ENCODE peak calls at places on chromosomes 1 and 21, in four cellular contexts. One of them, this sample, is unnamed.

GRCh38 chr1:226548281-226549093 is at the start of gene STUM:
- DNase-seq in IMR-90: peak
- DNase-seq in H1: peak
- DNase-seq in mesendoderm: peak
- DNase-seq in this sample: peak

GRCh38 chr1:220680085-220680687 is 10.0 kb upstream of the C1orf115 start:
- DNase-seq in H1: no peak
- DNase-seq in IMR-90: peak
- DNase-seq in mesendoderm: peak
- DNase-seq in this sample: no peak

GRCh38 chr1:35539824-35540261 is 17.4 kb downstream of the KIAA0319L start:
- DNase-seq in IMR-90: peak
- DNase-seq in H1: no peak
- DNase-seq in mesendoderm: no peak
- DNase-seq in this sample: no peak

GRCh38 chr1:160081261-160081936 is at the start of gene KCNJ9:
- DNase-seq in H1: no peak
- DNase-seq in IMR-90: no peak
- DNase-seq in mesendoderm: peak
- DNase-seq in this sample: no peak

GRCh38 chr1:18927654-18928272 is 25.4 kb upstream of the ALDH4A1 start:
- DNase-seq in mesendoderm: no peak
- DNase-seq in H1: no peak
- DNase-seq in IMR-90: peak
- DNase-seq in this sample: no peak

GRCh38 chr1:180560200-180560867 is 1.6 kb downstream of the OVAAL start:
- DNase-seq in H1: no peak
- DNase-seq in IMR-90: no peak
- DNase-seq in mesendoderm: no peak
- DNase-seq in this sample: no peak

GRCh38 chr1:245877976-245878375 is 629.1 kb downstream of the SMYD3 start:
- DNase-seq in IMR-90: no peak
- DNase-seq in mesendoderm: no peak
- DNase-seq in H1: no peak
- DNase-seq in this sample: no peak

GRCh38 chr1:244705268-244706234 is 52.6 kb downstream of the DESI2 start:
- DNase-seq in mesendoderm: no peak
- DNase-seq in H1: no peak
- DNase-seq in IMR-90: no peak
- DNase-seq in this sample: no peak

GRCh38 chr21:44345495-44345894 is 6.3 kb upstream of the CFAP410 start:
- DNase-seq in IMR-90: no peak
- DNase-seq in mesendoderm: no peak
- DNase-seq in H1: no peak
- DNase-seq in this sample: no peak

GRCh38 chr1:17561252-17561558 is 21.7 kb downstream of the ARHGEF10L start:
- DNase-seq in H1: no peak
- DNase-seq in IMR-90: no peak
- DNase-seq in mesendoderm: no peak
- DNase-seq in this sample: no peak

GRCh38 chr1:43532716-43533115 is 2.0 kb downstream of the PTPRF start:
- DNase-seq in IMR-90: no peak
- DNase-seq in mesendoderm: no peak
- DNase-seq in H1: no peak
- DNase-seq in this sample: no peak

GRCh38 chr1:198929961-198930599 is 291.2 kb downstream of the PTPRC start:
- DNase-seq in H1: no peak
- DNase-seq in IMR-90: peak
- DNase-seq in mesendoderm: no peak
- DNase-seq in this sample: no peak

GRCh38 chr1:157088607-157089006 is 11.0 kb downstream of the ETV3L start:
- DNase-seq in IMR-90: no peak
- DNase-seq in H1: no peak
- DNase-seq in mesendoderm: no peak
- DNase-seq in this sample: no peak

GRCh38 chr1:210446479-210446878 is 117.8 kb downstream of the HHAT start:
- DNase-seq in H1: no peak
- DNase-seq in IMR-90: peak
- DNase-seq in mesendoderm: no peak
- DNase-seq in this sample: peak

GRCh38 chr1:86156571-86157455 is at the start of gene COL24A1:
- DNase-seq in H1: peak
- DNase-seq in mesendoderm: peak
- DNase-seq in IMR-90: peak
- DNase-seq in this sample: peak

GRCh38 chr1:63454269-63454668 is 68.8 kb downstream of the ITGB3BP start:
- DNase-seq in IMR-90: peak
- DNase-seq in mesendoderm: peak
- DNase-seq in H1: no peak
- DNase-seq in this sample: no peak

GRCh38 chr1:53968125-53968513 is 22.0 kb downstream of the LRRC42 start:
- DNase-seq in mesendoderm: no peak
- DNase-seq in IMR-90: peak
- DNase-seq in H1: no peak
- DNase-seq in this sample: no peak

GRCh38 chr1:7650801-7651200 is 120.3 kb upstream of the VAMP3 start:
- DNase-seq in H1: no peak
- DNase-seq in mesendoderm: peak
- DNase-seq in IMR-90: no peak
- DNase-seq in this sample: no peak

DNA sequence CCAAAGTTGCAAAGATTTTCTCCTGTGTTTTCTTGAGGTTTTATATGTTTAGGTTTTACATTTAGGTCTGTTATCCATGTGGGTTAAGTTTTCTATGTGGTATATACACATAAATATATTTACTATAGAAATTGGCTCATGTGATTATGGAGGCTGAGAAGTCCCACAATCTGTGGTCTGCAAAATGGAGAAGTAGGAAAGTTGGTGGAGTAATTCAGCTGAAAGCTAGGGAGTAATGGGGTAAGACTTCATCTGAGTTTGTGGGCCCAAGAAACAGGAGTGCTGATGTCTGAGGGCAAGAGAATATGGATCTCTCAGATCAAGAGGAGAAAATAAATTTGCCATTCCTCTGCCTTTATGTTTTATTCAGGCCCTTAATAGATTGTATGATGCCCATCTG is 146.0 kb downstream of the GPATCH2 start:
- DNase-seq in IMR-90: no peak
- DNase-seq in H1: no peak
- DNase-seq in mesendoderm: no peak
- DNase-seq in this sample: no peak
- H4K5ac ChIP-seq in IMR-90: no peak
- H4K5ac ChIP-seq in H1: no peak
- H4K5ac ChIP-seq in mesendoderm: no peak
- H4K5ac ChIP-seq in this sample: no peak

GRCh38 chr1:207049974-207050391 is 1.0 kb downstream of the YOD1 start:
- DNase-seq in IMR-90: peak
- DNase-seq in mesendoderm: peak
- DNase-seq in H1: no peak
- DNase-seq in this sample: no peak
- H4K5ac ChIP-seq in IMR-90: no peak
- H4K5ac ChIP-seq in mesendoderm: no peak
- H4K5ac ChIP-seq in H1: no peak
- H4K5ac ChIP-seq in this sample: no peak

GRCh38 chr1:56541408-56541807 is 38.0 kb downstream of the PLPP3 start:
- DNase-seq in mesendoderm: no peak
- DNase-seq in H1: no peak
- DNase-seq in IMR-90: no peak
- DNase-seq in this sample: no peak
- H4K5ac ChIP-seq in mesendoderm: no peak
- H4K5ac ChIP-seq in H1: no peak
- H4K5ac ChIP-seq in IMR-90: no peak
- H4K5ac ChIP-seq in this sample: no peak

GRCh38 chr1:118116401-118116800 is 68.6 kb downstream of the SPAG17 start:
- DNase-seq in mesendoderm: no peak
- DNase-seq in IMR-90: peak
- DNase-seq in H1: no peak
- DNase-seq in this sample: no peak

GRCh38 chr1:118118469-118118868 is 66.6 kb downstream of the SPAG17 start:
- DNase-seq in IMR-90: no peak
- DNase-seq in mesendoderm: no peak
- DNase-seq in H1: no peak
- DNase-seq in this sample: no peak

GRCh38 chr1:118116909-118117308 is 68.1 kb downstream of the SPAG17 start:
- DNase-seq in mesendoderm: no peak
- DNase-seq in H1: no peak
- DNase-seq in IMR-90: no peak
- DNase-seq in this sample: no peak

GRCh38 chr1:118117521-118117920 is 67.5 kb downstream of the SPAG17 start:
- DNase-seq in mesendoderm: no peak
- DNase-seq in H1: no peak
- DNase-seq in IMR-90: no peak
- DNase-seq in this sample: no peak

GRCh38 chr1:118119111-118119510 is 65.9 kb downstream of the SPAG17 start:
- DNase-seq in IMR-90: no peak
- DNase-seq in H1: no peak
- DNase-seq in mesendoderm: no peak
- DNase-seq in this sample: no peak
- H4K5ac ChIP-seq in IMR-90: no peak
- H4K5ac ChIP-seq in H1: no peak
- H4K5ac ChIP-seq in mesendoderm: no peak
- H4K5ac ChIP-seq in this sample: no peak

DNA sequence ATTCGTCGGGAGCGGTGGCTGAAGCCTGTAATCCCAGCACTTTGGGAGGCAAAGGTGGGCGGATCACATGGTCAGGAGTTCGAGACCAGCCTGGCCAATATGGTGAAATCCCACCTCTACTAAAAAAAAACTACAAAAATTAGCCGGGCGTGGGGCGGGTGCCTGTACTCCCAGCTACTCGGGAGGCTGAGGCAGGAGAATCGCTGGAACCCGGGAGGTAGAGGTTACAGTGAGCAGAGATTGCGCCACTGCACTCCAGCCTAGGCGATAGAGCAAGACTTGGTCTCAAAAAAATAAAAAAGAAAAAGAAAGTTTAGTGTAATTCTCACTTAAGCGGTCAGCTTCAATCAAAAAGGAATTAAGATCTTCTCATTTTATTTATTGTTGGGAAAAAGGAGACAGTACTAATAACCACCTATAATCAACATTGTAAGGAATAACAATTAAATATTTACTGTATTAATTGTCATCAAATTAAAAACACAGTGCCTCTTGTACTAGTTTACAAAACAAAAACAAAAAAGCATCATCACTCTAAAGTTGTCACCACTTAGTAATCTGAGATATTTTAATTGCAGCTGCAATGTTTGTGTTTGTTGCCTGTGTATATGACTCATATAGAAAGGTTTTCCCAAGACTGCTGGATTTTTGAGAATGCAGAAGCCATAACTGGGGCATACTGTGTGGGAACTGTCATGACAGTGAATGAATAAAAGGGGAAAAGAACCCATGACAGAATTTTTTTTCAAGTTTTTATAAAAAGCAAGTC is 3.7 kb downstream of the FBXO42 start:
- DNase-seq in mesendoderm: peak
- DNase-seq in IMR-90: peak
- DNase-seq in H1: no peak
- DNase-seq in this sample: no peak
- H4K5ac ChIP-seq in mesendoderm: no peak
- H4K5ac ChIP-seq in IMR-90: no peak
- H4K5ac ChIP-seq in H1: no peak
- H4K5ac ChIP-seq in this sample: no peak

GRCh38 chr1:209116705-209117104 is 466.8 kb upstream of the CAMK1G start:
- DNase-seq in IMR-90: no peak
- DNase-seq in mesendoderm: no peak
- DNase-seq in H1: no peak
- DNase-seq in this sample: no peak
- H4K5ac ChIP-seq in IMR-90: no peak
- H4K5ac ChIP-seq in mesendoderm: no peak
- H4K5ac ChIP-seq in H1: no peak
- H4K5ac ChIP-seq in this sample: no peak

GRCh38 chr1:202202500-202203168 is 9.0 kb downstream of the LGR6 start:
- DNase-seq in IMR-90: no peak
- DNase-seq in mesendoderm: no peak
- DNase-seq in H1: no peak
- DNase-seq in this sample: no peak
- H4K5ac ChIP-seq in IMR-90: no peak
- H4K5ac ChIP-seq in mesendoderm: no peak
- H4K5ac ChIP-seq in H1: no peak
- H4K5ac ChIP-seq in this sample: no peak

GRCh38 chr1:178192686-178193085 is 98.8 kb downstream of the RASAL2 start:
- DNase-seq in H1: no peak
- DNase-seq in mesendoderm: peak
- DNase-seq in IMR-90: peak
- DNase-seq in this sample: no peak
- H4K5ac ChIP-seq in H1: no peak
- H4K5ac ChIP-seq in mesendoderm: no peak
- H4K5ac ChIP-seq in IMR-90: no peak
- H4K5ac ChIP-seq in this sample: no peak

DNA sequence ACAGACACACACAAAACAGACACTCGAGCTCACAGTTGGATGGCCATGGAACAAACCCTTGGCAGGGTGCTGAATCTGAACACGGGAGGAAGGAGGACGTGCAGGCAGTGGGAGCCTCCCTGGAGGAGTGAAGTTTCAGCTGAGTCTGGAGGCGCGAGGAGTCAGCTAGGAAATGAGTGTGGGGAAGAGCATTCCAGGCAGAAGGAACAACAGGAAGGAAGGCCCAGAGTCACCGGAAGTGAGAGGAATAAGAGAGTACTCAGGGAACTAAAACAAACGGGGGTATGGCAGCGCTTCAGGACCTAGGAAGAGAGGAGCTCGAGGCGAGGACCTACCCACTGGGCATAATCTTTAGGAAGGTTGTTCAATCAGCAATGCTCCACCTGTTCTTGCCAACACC is 137.3 kb downstream of the SYF2 start:
- DNase-seq in H1: no peak
- DNase-seq in IMR-90: no peak
- DNase-seq in mesendoderm: no peak
- DNase-seq in this sample: no peak
- H4K5ac ChIP-seq in H1: no peak
- H4K5ac ChIP-seq in IMR-90: no peak
- H4K5ac ChIP-seq in mesendoderm: no peak
- H4K5ac ChIP-seq in this sample: no peak